ENCODE peak calls at places on chromosomes 6 and 20, in four cellular contexts. S, L, Z and X are unnamed samples.

GRCh38 chr6:139030211-139030530 is 1.6 kb downstream of the ABRACL start:
- DNase-seq in S (no peak), Z (no peak), L (no peak), X (no peak)

GRCh38 chr6:82085701-82086100 is 161.8 kb downstream of the IBTK start:
- DNase-seq in S (no peak), Z (no peak), L (no peak), X (no peak)

GRCh38 chr20:62922451-62922921 is 3.8 kb downstream of the DIDO1 start:
- DNase-seq in Z (no peak), L (no peak), S (no peak), X (no peak)

GRCh38 chr6:31086788-31087440 is 25.5 kb downstream of the C6orf15 start:
- DNase-seq in Z (no peak), S (no peak), L (no peak), X (no peak)

GRCh38 chr20:39897058-39897457 is 792.0 kb downstream of the MAFB start:
- DNase-seq in L (no peak), S (no peak), Z (peak; percentile 72), X (no peak)

GRCh38 chr6:3305831-3306230 is 47.1 kb downstream of the PSMG4 start:
- DNase-seq in Z (no peak), L (no peak), S (peak; percentile 57), X (no peak)

GRCh38 chr6:48074368-48074767 is 36.6 kb downstream of the PTCHD4 start:
- DNase-seq in Z (no peak), L (no peak), S (no peak), X (peak; percentile 62)

GRCh38 chr20:21622097-21622496 is 83.4 kb upstream of the PAX1 start:
- DNase-seq in Z (no peak), S (no peak), L (no peak), X (no peak)

GRCh38 chr6:2725999-2726567 is 24.6 kb downstream of the MYLK4 start:
- DNase-seq in Z (no peak), S (no peak), L (no peak), X (no peak)

GRCh38 chr6:21522773-21523490 is 70.6 kb upstream of the SOX4 start:
- DNase-seq in L (no peak), S (no peak), Z (no peak), X (no peak)

GRCh38 chr20:22586645-22587310 is 2.4 kb upstream of the FOXA2 start:
- DNase-seq in Z (no peak), L (no peak), S (no peak), X (no peak)

GRCh38 chr6:71228461-71229041 is 60.1 kb upstream of the OGFRL1 start:
- DNase-seq in S (no peak), Z (no peak), L (no peak), X (no peak)

GRCh38 chr6:116530436-116530835 is 15.0 kb downstream of the TRAPPC3L start:
- DNase-seq in Z (no peak), S (no peak), L (no peak), X (no peak)

GRCh38 chr6:12785301-12785700 is 68.7 kb downstream of the PHACTR1 start:
- DNase-seq in L (no peak), S (no peak), Z (no peak), X (no peak)

GRCh38 chr6:93124226-93124625 is 295.1 kb downstream of the EPHA7 start:
- DNase-seq in S (no peak), L (no peak), Z (no peak), X (peak; percentile 4)

GRCh38 chr6:133396225-133396624 is 155.1 kb downstream of the EYA4 start:
- DNase-seq in Z (no peak), L (no peak), S (no peak), X (no peak)

GRCh38 chr6:109295109-109295765 is 87.0 kb downstream of the CD164 start:
- DNase-seq in L (no peak), Z (no peak), S (no peak), X (no peak)

GRCh38 chr6:158020811-158021210 is 39.1 kb downstream of the SYNJ2 start:
- DNase-seq in S (no peak), L (no peak), Z (no peak), X (no peak)

GRCh38 chr20:32114305-32114960 is 4.9 kb downstream of the TM9SF4 start:
- DNase-seq in L (no peak), Z (no peak), S (peak; percentile 69), X (no peak)

GRCh38 chr20:341682-342081 is 5.2 kb upstream of the NRSN2 start:
- DNase-seq in Z (no peak), L (no peak), S (no peak), X (no peak)

GRCh38 chr20:57389695-57390603 is 1.2 kb upstream of the RBM38 start:
- DNase-seq in Z (no peak), S (no peak), L (no peak), X (no peak)

GRCh38 chr20:57390604-57391438 is at the start of gene RBM38:
- DNase-seq in L (peak; percentile 77), S (no peak), Z (no peak), X (no peak)

GRCh38 chr20:57387945-57388351 is 3.2 kb upstream of the RBM38 start:
- DNase-seq in S (peak; percentile 81), Z (no peak), L (no peak), X (no peak)

GRCh38 chr20:57387463-57387862 is 3.7 kb upstream of the RBM38 start:
- DNase-seq in L (no peak), S (no peak), Z (no peak), X (no peak)

GRCh38 chr20:57388953-57389694 is 2.1 kb upstream of the RBM38 start:
- DNase-seq in L (peak; percentile 82), Z (peak; percentile 4), S (peak; percentile 95), X (no peak)
- H3K4me3 ChIP-seq in L (peak overlapping the region; percentile 67), Z (no peak overlapping the region), S (no peak overlapping the region), X (peak overlapping the region; percentile 24)

GRCh38 chr20:25984933-25985332 is 288.3 kb upstream of the ZNF337 start:
- DNase-seq in S (peak; percentile 75), L (peak; percentile 56), Z (no peak), X (peak; percentile 9)

GRCh38 chr20:25985597-25985996 is 288.9 kb upstream of the ZNF337 start:
- DNase-seq in S (no peak), L (no peak), Z (no peak), X (no peak)

GRCh38 chr20:25991051-25991755 is 294.6 kb upstream of the ZNF337 start:
- DNase-seq in Z (no peak), S (peak; percentile 58), L (no peak), X (no peak)

GRCh38 chr20:25989196-25989595 is 292.5 kb upstream of the ZNF337 start:
- DNase-seq in S (peak; percentile 72), L (no peak), Z (no peak), X (no peak)

GRCh38 chr20:25987073-25987927 is 290.6 kb upstream of the ZNF337 start:
- DNase-seq in S (peak; percentile 87), Z (no peak), L (peak; percentile 30), X (no peak)
- TF ChIP-seq CTCF in S (no peak), Z (peak; percentile 48), L (peak; percentile 11), X (peak; percentile 33)

DNA sequence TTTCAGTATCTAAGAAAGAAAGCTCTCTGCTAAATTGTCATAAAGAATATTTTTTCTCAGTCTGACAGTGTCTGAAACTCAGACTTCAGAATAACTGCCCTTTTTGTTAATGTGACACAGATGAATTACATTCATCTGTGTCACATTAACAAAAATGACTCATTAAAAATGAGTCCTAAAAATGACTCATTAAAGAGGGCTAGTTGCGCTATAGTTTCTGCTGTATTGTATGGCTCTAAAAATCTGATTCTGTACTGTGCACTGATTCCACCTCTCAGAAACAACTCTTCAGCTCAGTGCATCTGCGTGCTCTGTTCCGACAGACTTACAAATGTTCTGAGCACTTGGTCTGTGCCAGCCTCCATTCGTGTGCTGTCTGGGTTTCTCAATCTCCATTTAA is 15.0 kb downstream of the RNF114 start:
- DNase-seq in Z (peak; percentile 58), L (no peak), S (no peak), X (no peak)
- H3K4me3 ChIP-seq in Z (no peak overlapping the region), L (no peak overlapping the region), S (no peak overlapping the region), X (no peak overlapping the region)

DNA sequence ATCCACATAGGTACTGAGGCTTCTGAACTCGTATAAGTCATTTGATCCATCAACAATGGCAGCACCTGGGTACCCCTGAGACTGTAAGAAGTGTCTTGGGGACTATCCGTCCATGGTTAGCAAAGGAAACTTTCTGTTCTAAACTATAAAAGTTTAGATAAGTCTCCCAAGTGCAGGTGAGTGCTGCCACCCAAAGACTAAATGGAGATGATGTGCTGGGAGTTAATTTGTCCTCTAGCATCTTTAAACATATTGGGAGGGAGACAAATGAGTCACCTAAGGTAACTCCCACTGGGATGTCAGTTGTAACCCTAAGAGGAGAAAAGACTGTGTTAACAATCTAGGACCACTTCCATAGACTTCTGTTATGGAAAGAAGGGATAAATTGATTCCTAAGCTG is 6.2 kb downstream of the BEND6 start:
- DNase-seq in L (no peak), S (no peak), Z (no peak), X (no peak)
- TF ChIP-seq CTCF in L (no peak), S (no peak), Z (no peak), X (no peak)

GRCh38 chr20:4038047-4038459 is 22.7 kb upstream of the RNF24 start:
- DNase-seq in Z (no peak), S (peak; percentile 94), L (peak; percentile 54), X (no peak)
- H3K4me3 ChIP-seq in Z (no peak overlapping the region), S (no peak overlapping the region), L (no peak overlapping the region), X (no peak overlapping the region)